ENCODE peak calls at places on chromosome 19, in eight cellular contexts. G is T follicular helper cell; C is caudate nucleus; E is cardiac fibroblast; D is GM23338; F is activated CD4-positive, alpha-beta T cell treated with anti-CD3 and anti-CD28 coated beads, Interleukin-2, amount 50 U/mL, for 1 hour; O is AG04450; Z is retina. W is an unnamed sample.

GRCh38 chr19:48152552-48152951 is 17.6 kb downstream of the LIG1 start:
- DNase-seq in E (peak; percentile 69), Z (peak; percentile 83), D (peak; percentile 69), G (peak; percentile 43), C (peak; percentile 21), F (peak; percentile 71), O (peak; percentile 33), W (no peak)

GRCh38 chr19:20287070-20287469 is 120.1 kb downstream of the ZNF486 start:
- DNase-seq in D (no peak), F (no peak), O (no peak), E (no peak), G (no peak), C (no peak), Z (no peak), W (no peak)

GRCh38 chr19:46944918-46945628 is 74.6 kb upstream of the NPAS1 start:
- DNase-seq in G (no peak), E (peak; percentile 64), O (no peak), C (peak; percentile 45), Z (peak; percentile 72), F (no peak), D (peak; percentile 78), W (no peak)

GRCh38 chr19:19860756-19861390 is 4.8 kb upstream of the ZNF253 start:
- DNase-seq in E (no peak), C (peak; percentile 56), D (peak; percentile 97), Z (peak; percentile 85), G (peak; percentile 62), O (no peak), F (peak; percentile 26), W (no peak)

GRCh38 chr19:2867025-2867991 is at the start of gene ZNF556:
- DNase-seq in Z (no peak), E (no peak), D (peak; percentile 7), F (no peak), G (no peak), O (no peak), C (peak; percentile 12), W (no peak)

GRCh38 chr19:5949792-5950305 is 28.1 kb downstream of the RANBP3 start:
- DNase-seq in C (no peak), O (no peak), D (no peak), Z (no peak), G (peak; percentile 19), E (no peak), F (peak; percentile 35), W (no peak)

GRCh38 chr19:15810335-15810734 is 5.1 kb downstream of the OR10H1 start:
- DNase-seq in Z (no peak), E (no peak), D (no peak), O (no peak), F (no peak), G (no peak), C (no peak), W (no peak)

GRCh38 chr19:51138549-51138979 is 3.5 kb upstream of the SIGLEC7 start:
- DNase-seq in G (no peak), O (no peak), F (no peak), Z (no peak), D (no peak), E (peak; percentile 66), C (no peak), W (peak; percentile 91)

GRCh38 chr19:42286349-42287016 is 15.4 kb upstream of the PRR19 start:
- DNase-seq in O (no peak), E (peak; percentile 66), C (peak; percentile 27), G (no peak), Z (no peak), F (no peak), D (no peak), W (no peak)

GRCh38 chr19:55685776-55686175 is 10.8 kb downstream of the EPN1 start:
- DNase-seq in C (no peak), G (no peak), E (no peak), D (no peak), O (no peak), F (no peak), Z (no peak), W (no peak)

GRCh38 chr19:6995054-6995453 is 26.2 kb downstream of the MBD3L2B start:
- DNase-seq in Z (no peak), G (no peak), C (no peak), E (no peak), F (no peak), O (no peak), D (no peak), W (no peak)